ENCODE peak calls at places on chromosomes 11 and 22, in six cellular contexts. Z is psoas muscle, K is aorta, H is epithelial cell of prostate, X is thyroid gland, A is A549. I is an unnamed sample.

GRCh38 chr22:19942886-19943664 is 1.5 kb upstream of the TXNRD2 start:
- DNase-seq in A (no peak), K (peak; percentile 50), Z (no peak), X (peak; percentile 41), H (no peak), I (no peak)

GRCh38 chr22:30408388-30409101 is 11.7 kb downstream of the SEC14L2 start:
- DNase-seq in K (peak; percentile 37), A (no peak), X (no peak), H (no peak), Z (no peak), I (no peak)

GRCh38 chr11:108973402-108974119 is 308.7 kb downstream of the DDX10 start:
- DNase-seq in X (no peak), K (no peak), H (peak; percentile 37), Z (no peak), A (peak; percentile 39), I (no peak)

GRCh38 chr11:69950120-69950519 is 128.0 kb upstream of the ANO1 start:
- DNase-seq in H (no peak), X (no peak), A (peak; percentile 52), Z (no peak), K (peak; percentile 40), I (no peak)

GRCh38 chr22:24325105-24325757 is 54.6 kb downstream of the SPECC1L start:
- DNase-seq in H (no peak), Z (no peak), K (no peak), X (no peak), A (peak; percentile 16), I (no peak)

GRCh38 chr11:3905080-3905953 is 49.9 kb downstream of the STIM1 start:
- DNase-seq in X (peak; percentile 45), A (peak; percentile 62), H (peak; percentile 72), K (no peak), Z (no peak), I (peak; percentile 31)

GRCh38 chr22:41620646-41621098 is at the start of gene DESI1:
- DNase-seq in Z (no peak), A (no peak), X (peak; percentile 57), H (no peak), K (no peak), I (no peak)

GRCh38 chr22:42719133-42719532 is 1.5 kb downstream of the A4GALT start:
- DNase-seq in Z (no peak), H (no peak), X (no peak), K (no peak), A (no peak), I (no peak)

GRCh38 chr11:134146598-134146997 is 77.2 kb downstream of the NCAPD3 start:
- DNase-seq in Z (no peak), K (no peak), A (no peak), H (no peak), X (no peak), I (no peak)

GRCh38 chr11:20351151-20351550 is 12.4 kb upstream of the HTATIP2 start:
- DNase-seq in Z (no peak), H (no peak), K (no peak), X (no peak), A (no peak), I (no peak)

GRCh38 chr22:41939981-41940852 is 6.7 kb downstream of the CENPM start:
- DNase-seq in K (peak; percentile 61), X (no peak), Z (no peak), H (peak; percentile 22), A (no peak), I (peak; percentile 96)

GRCh38 chr11:13440100-13440855 is 22.7 kb downstream of the BTBD10 start:
- DNase-seq in A (peak; percentile 58), K (peak; percentile 44), H (peak; percentile 46), X (no peak), Z (peak; percentile 13), I (no peak)

GRCh38 chr11:82937554-82937953 is 36.0 kb downstream of the DDIAS start:
- DNase-seq in K (no peak), H (no peak), X (no peak), Z (no peak), A (no peak), I (no peak)

GRCh38 chr11:78038697-78039313 is 15.7 kb upstream of the KCTD14 start:
- DNase-seq in K (no peak), H (no peak), X (peak; percentile 20), A (no peak), Z (no peak), I (no peak)
- H3K27ac ChIP-seq in K (no peak overlapping the region), H (peak overlapping the region; percentile 91), X (no peak overlapping the region), A (no peak overlapping the region), Z (no peak overlapping the region), I (no peak overlapping the region)

GRCh38 chr11:94674005-94674491 is 94.1 kb upstream of the AMOTL1 start:
- DNase-seq in H (no peak), K (no peak), X (no peak), Z (peak; percentile 35), A (no peak), I (no peak)
- H3K27ac ChIP-seq in H (peak overlapping the region; percentile 81), K (no peak overlapping the region), X (no peak overlapping the region), Z (peak overlapping the region; percentile 88), A (no peak overlapping the region), I (no peak overlapping the region)

GRCh38 chr11:118239509-118239908 is 12.7 kb downstream of the MPZL3 start:
- DNase-seq in X (no peak), K (no peak), Z (no peak), A (no peak), H (no peak), I (no peak)
- H3K27ac ChIP-seq in X (no peak overlapping the region), K (no peak overlapping the region), Z (no peak overlapping the region), A (no peak overlapping the region), H (no peak overlapping the region), I (peak overlapping the region; percentile 71)

GRCh38 chr11:10295056-10295901 is 1.3 kb upstream of the SBF2 start:
- DNase-seq in Z (no peak), A (no peak), X (no peak), H (no peak), K (no peak), I (no peak)
- H3K27ac ChIP-seq in Z (peak overlapping the region; percentile 96), A (peak overlapping the region; percentile 96), X (peak overlapping the region; percentile 93), H (peak overlapping the region; percentile 92), K (no peak overlapping the region), I (no peak overlapping the region)

I was measured in effector memory CD4-positive, alpha-beta T cell.